ENCODE peak calls at places on chromosomes 5 and 9, in five cellular contexts. One of them, this sample, is unnamed. For H3K27me3 and H3K9me3, the result is how much of the 10 kb centered on the place peaks cover.

GRCh38 chr5:37730896-37731455 is 108.9 kb downstream of the GDNF start:
- DNase-seq in lower lobe of right lung: no peak
- DNase-seq in tibial nerve: no peak
- DNase-seq in left ventricle myocardium inferior: no peak
- DNase-seq in transverse colon: no peak
- DNase-seq in this sample: no peak

GRCh38 chr5:9537223-9538141 is 8.4 kb downstream of the SEMA5A start:
- DNase-seq in lower lobe of right lung: no peak
- DNase-seq in tibial nerve: no peak
- DNase-seq in transverse colon: no peak
- DNase-seq in left ventricle myocardium inferior: no peak
- DNase-seq in this sample: no peak

GRCh38 chr5:1039706-1040260 is 31.2 kb downstream of the NKD2 start:
- DNase-seq in left ventricle myocardium inferior: no peak
- DNase-seq in transverse colon: no peak
- DNase-seq in lower lobe of right lung: peak
- DNase-seq in tibial nerve: no peak
- DNase-seq in this sample: no peak

GRCh38 chr5:118981783-118982182 is 6.6 kb downstream of the DTWD2 start:
- DNase-seq in tibial nerve: no peak
- DNase-seq in transverse colon: no peak
- DNase-seq in lower lobe of right lung: no peak
- DNase-seq in left ventricle myocardium inferior: no peak
- DNase-seq in this sample: no peak

GRCh38 chr9:78031826-78032598 is 401 bp upstream of the GNAQ start:
- DNase-seq in left ventricle myocardium inferior: peak
- DNase-seq in lower lobe of right lung: peak
- DNase-seq in transverse colon: peak
- DNase-seq in tibial nerve: peak
- DNase-seq in this sample: peak

GRCh38 chr9:134191455-134192209 is 27.3 kb upstream of the RNU6ATAC start:
- DNase-seq in tibial nerve: peak
- DNase-seq in left ventricle myocardium inferior: no peak
- DNase-seq in lower lobe of right lung: no peak
- DNase-seq in transverse colon: no peak
- DNase-seq in this sample: peak

GRCh38 chr9:106947501-106947900 is 84.5 kb downstream of the ZNF462 start:
- DNase-seq in transverse colon: no peak
- DNase-seq in tibial nerve: no peak
- DNase-seq in left ventricle myocardium inferior: no peak
- DNase-seq in lower lobe of right lung: no peak
- DNase-seq in this sample: no peak

GRCh38 chr5:66757219-66757833 is 161.1 kb downstream of the MAST4 start:
- DNase-seq in transverse colon: peak
- DNase-seq in lower lobe of right lung: no peak
- DNase-seq in tibial nerve: no peak
- DNase-seq in left ventricle myocardium inferior: no peak
- DNase-seq in this sample: no peak

GRCh38 chr5:111582962-111583669 is 70.8 kb upstream of the STARD4 start:
- DNase-seq in lower lobe of right lung: no peak
- DNase-seq in tibial nerve: no peak
- DNase-seq in left ventricle myocardium inferior: no peak
- DNase-seq in transverse colon: no peak
- DNase-seq in this sample: no peak

GRCh38 chr5:140833993-140834392 is at the start of gene PCDHA7:
- DNase-seq in lower lobe of right lung: no peak
- DNase-seq in transverse colon: no peak
- DNase-seq in left ventricle myocardium inferior: no peak
- DNase-seq in tibial nerve: no peak
- DNase-seq in this sample: no peak
- TF ChIP-seq CTCF in lower lobe of right lung: no peak
- TF ChIP-seq CTCF in transverse colon: no peak
- TF ChIP-seq CTCF in left ventricle myocardium inferior: no peak
- TF ChIP-seq CTCF in tibial nerve: no peak
- TF ChIP-seq CTCF in this sample: peak

GRCh38 chr5:172554562-172554961 is 86.5 kb upstream of the NEURL1B start:
- DNase-seq in left ventricle myocardium inferior: peak
- DNase-seq in tibial nerve: no peak
- DNase-seq in lower lobe of right lung: no peak
- DNase-seq in transverse colon: peak
- DNase-seq in this sample: no peak
- H3K27me3 ChIP-seq in left ventricle myocardium inferior: under half
- H3K27me3 ChIP-seq in tibial nerve: under half
- H3K27me3 ChIP-seq in lower lobe of right lung: under half
- H3K27me3 ChIP-seq in transverse colon: under half
- H3K27me3 ChIP-seq in this sample: under half

DNA sequence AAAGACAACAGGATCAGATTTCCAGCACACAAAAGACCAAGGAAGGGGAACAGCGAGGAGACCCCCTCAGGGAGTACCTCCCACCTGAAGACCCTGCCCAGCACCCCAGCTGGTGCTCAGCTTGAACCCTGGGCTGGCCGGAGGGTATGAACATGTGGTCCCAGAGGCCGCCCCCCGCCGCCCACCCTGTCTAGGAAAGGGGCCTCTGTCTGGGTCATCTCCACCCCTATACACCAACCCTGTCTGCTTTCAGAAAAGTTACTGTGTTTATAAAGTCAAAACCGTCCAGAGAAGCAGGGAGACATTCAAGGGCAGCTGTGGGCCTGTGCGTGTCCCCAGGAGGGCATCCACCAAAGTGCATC is 72.2 kb downstream of the ADAMTS2 start:
- DNase-seq in lower lobe of right lung: peak
- DNase-seq in left ventricle myocardium inferior: no peak
- DNase-seq in transverse colon: no peak
- DNase-seq in tibial nerve: no peak
- DNase-seq in this sample: no peak
- H3K9me3 ChIP-seq in lower lobe of right lung: under half
- H3K9me3 ChIP-seq in left ventricle myocardium inferior: under half
- H3K9me3 ChIP-seq in transverse colon: under half
- H3K9me3 ChIP-seq in tibial nerve: under half
- H3K9me3 ChIP-seq in this sample: under half

DNA sequence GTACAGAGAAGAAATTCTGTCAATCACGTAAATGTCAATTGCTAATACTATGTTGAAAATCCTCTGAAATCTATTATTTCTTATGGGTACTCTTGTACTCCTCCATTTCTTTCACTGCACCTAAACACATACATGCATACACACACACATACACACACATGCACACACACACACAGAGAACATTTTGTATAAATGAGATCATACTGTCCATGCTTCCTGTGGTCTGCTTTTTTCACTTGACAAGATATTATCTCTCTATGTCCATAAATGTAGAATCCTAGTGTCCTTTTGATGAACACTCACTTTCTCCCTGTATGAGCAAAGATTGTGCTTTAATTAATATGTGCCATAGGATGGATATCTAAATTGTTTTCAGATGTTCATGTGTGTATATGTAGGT is 32.7 kb upstream of the TLR4 start:
- DNase-seq in tibial nerve: no peak
- DNase-seq in lower lobe of right lung: no peak
- DNase-seq in transverse colon: no peak
- DNase-seq in left ventricle myocardium inferior: no peak
- DNase-seq in this sample: no peak
- TF ChIP-seq CTCF in tibial nerve: no peak
- TF ChIP-seq CTCF in lower lobe of right lung: no peak
- TF ChIP-seq CTCF in transverse colon: no peak
- TF ChIP-seq CTCF in left ventricle myocardium inferior: no peak
- TF ChIP-seq CTCF in this sample: no peak

GRCh38 chr5:83469075-83469474 is 2.5 kb upstream of the VCAN start:
- DNase-seq in tibial nerve: no peak
- DNase-seq in lower lobe of right lung: no peak
- DNase-seq in transverse colon: no peak
- DNase-seq in left ventricle myocardium inferior: no peak
- DNase-seq in this sample: no peak
- H3K27me3 ChIP-seq in tibial nerve: under half
- H3K27me3 ChIP-seq in lower lobe of right lung: under half
- H3K27me3 ChIP-seq in transverse colon: half or more
- H3K27me3 ChIP-seq in left ventricle myocardium inferior: half or more
- H3K27me3 ChIP-seq in this sample: under half

DNA sequence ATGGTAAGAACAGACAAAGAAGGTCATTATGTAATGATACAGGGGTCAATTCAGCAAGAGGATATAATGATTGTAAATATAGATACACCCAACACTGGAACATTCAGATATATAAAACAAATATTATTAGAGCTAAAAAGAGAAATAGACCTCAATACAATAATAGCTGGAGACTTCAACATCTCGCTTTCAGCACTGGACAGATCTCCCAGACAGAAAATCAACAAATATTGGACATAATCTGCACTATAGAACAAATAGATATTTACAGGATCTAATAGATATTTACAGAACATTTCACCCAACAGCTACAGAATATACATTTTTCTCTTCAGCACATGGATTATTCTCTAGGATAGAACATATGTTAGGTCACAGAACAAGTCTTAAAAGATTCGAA is 190.6 kb upstream of the RFX3 start:
- DNase-seq in left ventricle myocardium inferior: no peak
- DNase-seq in lower lobe of right lung: no peak
- DNase-seq in tibial nerve: no peak
- DNase-seq in transverse colon: no peak
- DNase-seq in this sample: no peak
- H3K9me3 ChIP-seq in left ventricle myocardium inferior: under half
- H3K9me3 ChIP-seq in lower lobe of right lung: under half
- H3K9me3 ChIP-seq in tibial nerve: under half
- H3K9me3 ChIP-seq in transverse colon: under half
- H3K9me3 ChIP-seq in this sample: under half

GRCh38 chr5:90421136-90421535 is 11.6 kb upstream of the CETN3 start:
- DNase-seq in tibial nerve: no peak
- DNase-seq in lower lobe of right lung: no peak
- DNase-seq in left ventricle myocardium inferior: no peak
- DNase-seq in transverse colon: peak
- DNase-seq in this sample: no peak
- TF ChIP-seq CTCF in tibial nerve: no peak
- TF ChIP-seq CTCF in lower lobe of right lung: peak
- TF ChIP-seq CTCF in left ventricle myocardium inferior: peak
- TF ChIP-seq CTCF in transverse colon: peak
- TF ChIP-seq CTCF in this sample: peak

This sample was measured in upper lobe of right lung.